ENCODE peak calls at places on chromosome 3, in ten cellular contexts. K, Q, Z, U, V, Y, M, F, C and R are unnamed samples.

GRCh38 chr3:15045667-15046066 is 19.4 kb downstream of the MRPS25 start:
- DNase-seq in K (no peak), Q (no peak), Z (no peak), U (no peak), V (no peak), Y (no peak), M (no peak), F (no peak), C (no peak), R (no peak)

GRCh38 chr3:34264650-34265049 is 466.2 kb downstream of the PDCD6IP start:
- DNase-seq in K (no peak), Q (no peak), Z (no peak), U (no peak), V (no peak), Y (no peak), M (no peak), F (no peak), C (no peak), R (no peak)

GRCh38 chr3:57951106-57951882 is 56.9 kb upstream of the FLNB start:
- DNase-seq in K (peak), Q (peak), Z (no peak), U (no peak), V (no peak), Y (no peak), M (no peak), F (peak), C (peak), R (peak)

GRCh38 chr3:54251705-54252104 is 129.4 kb downstream of the CACNA2D3 start:
- DNase-seq in K (no peak), Q (no peak), Z (no peak), U (no peak), V (no peak), Y (no peak), M (no peak), F (no peak), C (no peak), R (no peak)

GRCh38 chr3:66858656-66859381 is 139.3 kb upstream of the KBTBD8 start:
- DNase-seq in K (no peak), Q (no peak), Z (peak), U (no peak), V (peak), Y (no peak), M (no peak), F (no peak), C (no peak), R (no peak)

GRCh38 chr3:109384164-109384563 is 46.8 kb upstream of the DPPA4 start:
- DNase-seq in K (no peak), Q (no peak), Z (no peak), U (no peak), V (no peak), Y (no peak), M (no peak), F (no peak), C (no peak), R (peak)

GRCh38 chr3:160986060-160986459 is 119.1 kb downstream of the B3GALNT1 start:
- DNase-seq in K (peak), Q (no peak), Z (no peak), U (no peak), V (no peak), Y (no peak), M (no peak), F (no peak), C (no peak), R (no peak)

GRCh38 chr3:186239321-186239720 is 122.7 kb downstream of the DGKG start:
- DNase-seq in K (no peak), Q (no peak), Z (peak), U (peak), V (peak), Y (no peak), M (peak), F (no peak), C (no peak), R (no peak)

GRCh38 chr3:156264771-156265170 is 144.4 kb downstream of the KCNAB1 start:
- DNase-seq in K (no peak), Q (no peak), Z (no peak), U (no peak), V (no peak), Y (no peak), M (no peak), F (no peak), C (no peak), R (no peak)

GRCh38 chr3:181549266-181549665 is 162.5 kb upstream of the SOX2 start:
- DNase-seq in K (no peak), Q (no peak), Z (no peak), U (no peak), V (no peak), Y (no peak), M (no peak), F (no peak), C (no peak), R (no peak)

GRCh38 chr3:139117883-139118760 is 73.4 kb upstream of the PRR23C start:
- DNase-seq in K (no peak), Q (no peak), Z (no peak), U (no peak), V (no peak), Y (no peak), M (no peak), F (no peak), C (no peak), R (no peak)

GRCh38 chr3:191963182-191963581 is 502.2 kb downstream of the PYDC2 start:
- DNase-seq in K (no peak), Q (no peak), Z (peak), U (no peak), V (peak), Y (no peak), M (no peak), F (no peak), C (no peak), R (no peak)

GRCh38 chr3:184360070-184360833 is 1.2 kb downstream of the CLCN2 start:
- DNase-seq in K (no peak), Q (no peak), Z (no peak), U (no peak), V (no peak), Y (no peak), M (no peak), F (no peak), C (no peak), R (no peak)

GRCh38 chr3:43035801-43036340 is 56.8 kb downstream of the GASK1A start:
- DNase-seq in K (no peak), Q (no peak), Z (no peak), U (no peak), V (no peak), Y (no peak), M (no peak), F (no peak), C (no peak), R (no peak)